ENCODE peak calls at places on chromosomes 5 and 9, in six cellular contexts. O, W, I, Y, F and C are unnamed samples.

GRCh38 chr5:78511116-78511906 is 137.3 kb downstream of the LHFPL2 start:
- DNase-seq in O (no peak), F (no peak), W (no peak), I (no peak), Y (no peak), C (no peak)

GRCh38 chr9:111525056-111525977 is at the start of gene ZNF483:
- DNase-seq in O (peak; percentile 91), I (peak; percentile 92), W (peak; percentile 69), Y (peak; percentile 54), F (peak; percentile 75), C (peak; percentile 88)

GRCh38 chr5:73198833-73199592 is 26.0 kb downstream of the TMEM174 start:
- DNase-seq in W (no peak), I (no peak), O (no peak), F (no peak), Y (no peak), C (no peak)

GRCh38 chr5:76791461-76791860 is 27.4 kb upstream of the F2RL1 start:
- DNase-seq in O (no peak), W (no peak), I (no peak), Y (no peak), F (peak; percentile 65), C (no peak)

GRCh38 chr5:80565330-80565729 is 4.8 kb downstream of the ANKRD34B start:
- DNase-seq in Y (no peak), W (no peak), I (no peak), O (no peak), F (no peak), C (no peak)

GRCh38 chr5:168766038-168766700 is 187.0 kb upstream of the PANK3 start:
- DNase-seq in Y (no peak), W (no peak), F (no peak), O (no peak), I (no peak), C (no peak)

GRCh38 chr9:129333961-129334743 is 156.1 kb upstream of the IER5L start:
- DNase-seq in W (no peak), F (peak; percentile 92), Y (no peak), I (peak; percentile 81), O (no peak), C (peak; percentile 34)

GRCh38 chr5:145887976-145888574 is 15.3 kb upstream of the GRXCR2 start:
- DNase-seq in I (no peak), W (no peak), F (peak; percentile 62), O (no peak), Y (no peak), C (no peak)

GRCh38 chr9:123343428-123344272 is 12.3 kb upstream of the CRB2 start:
- DNase-seq in Y (no peak), I (no peak), O (no peak), W (peak; percentile 83), F (no peak), C (no peak)

GRCh38 chr5:87909382-87909781 is 359.3 kb downstream of the TMEM161B start:
- DNase-seq in Y (no peak), I (no peak), W (no peak), F (no peak), O (no peak), C (no peak)

GRCh38 chr5:138716456-138716924 is 36.7 kb upstream of the CTNNA1 start:
- DNase-seq in W (no peak), O (peak; percentile 17), F (peak; percentile 12), I (peak; percentile 52), Y (no peak), C (peak; percentile 82)

GRCh38 chr5:177431317-177432142 is 5.1 kb downstream of the GRK6 start:
- DNase-seq in Y (peak; percentile 73), F (no peak), O (no peak), I (no peak), W (peak; percentile 69), C (no peak)

GRCh38 chr9:99038396-99038795 is 66.5 kb upstream of the TGFBR1 start:
- DNase-seq in W (no peak), F (no peak), I (no peak), O (no peak), Y (no peak), C (no peak)

GRCh38 chr9:127463891-127464290 is 12.6 kb downstream of the LRSAM1 start:
- DNase-seq in Y (no peak), O (no peak), W (no peak), F (peak; percentile 76), I (no peak), C (no peak)

GRCh38 chr5:118553662-118554061 is 434.7 kb downstream of the DTWD2 start:
- DNase-seq in O (no peak), F (peak; percentile 12), I (no peak), Y (no peak), W (no peak), C (no peak)

GRCh38 chr5:15885156-15885555 is 294.4 kb downstream of the MARCHF11 start:
- DNase-seq in O (no peak), W (no peak), I (no peak), F (peak; percentile 35), Y (no peak), C (no peak)

GRCh38 chr5:17317499-17317898 is 100.1 kb downstream of the BASP1 start:
- DNase-seq in O (no peak), F (no peak), Y (no peak), I (no peak), W (no peak), C (no peak)

GRCh38 chr5:173963867-173964429 is 25.0 kb upstream of the C5orf47 start:
- DNase-seq in O (no peak), I (peak; percentile 90), Y (no peak), F (no peak), W (no peak), C (no peak)

GRCh38 chr9:21831841-21832509 is 29.5 kb downstream of the MTAP start:
- DNase-seq in I (no peak), W (peak; percentile 68), O (no peak), F (peak; percentile 98), Y (no peak), C (no peak)

GRCh38 chr5:39519566-39520231 is 94.9 kb upstream of the DAB2 start:
- DNase-seq in O (no peak), F (peak; percentile 73), I (no peak), Y (no peak), W (no peak), C (no peak)

GRCh38 chr5:137016783-137017324 is 482.3 kb downstream of the SPOCK1 start:
- DNase-seq in Y (no peak), F (no peak), O (no peak), I (no peak), W (no peak), C (no peak)

GRCh38 chr9:31629292-31629691 is 755.2 kb upstream of the ACO1 start:
- DNase-seq in I (no peak), Y (no peak), W (no peak), O (no peak), F (no peak), C (no peak)

GRCh38 chr5:43061352-43061751 is 21.2 kb upstream of the ANXA2R start:
- DNase-seq in O (no peak), I (no peak), Y (no peak), F (no peak), W (no peak), C (no peak)

GRCh38 chr9:34658461-34658860 is 4.0 kb downstream of the CCL27 start:
- DNase-seq in Y (no peak), F (no peak), O (no peak), I (no peak), W (no peak), C (no peak)

GRCh38 chr9:73643379-73644013 is 491.8 kb downstream of the ANXA1 start:
- DNase-seq in Y (no peak), W (no peak), O (no peak), F (no peak), I (no peak), C (no peak)